ENCODE peak calls at places on chromosomes 7 and 10, in ten cellular contexts. H, K, C, R, U, Z, D, V, E and T are unnamed samples.

GRCh38 chr10:80356563-80356999 is at the start of the genes DYDC1 and DYDC2:
- DNase-seq in Z (peak; percentile 87), R (peak; percentile 67), U (peak; percentile 79), V (peak; percentile 54), E (peak; percentile 4), H (no peak), K (peak; percentile 84), D (no peak), C (peak; percentile 77), T (peak; percentile 45)

GRCh38 chr7:5514440-5515035 is 90.9 kb upstream of the TNRC18 start:
- DNase-seq in Z (no peak), V (no peak), K (no peak), E (no peak), U (no peak), R (no peak), D (no peak), H (no peak), C (no peak), T (no peak)

GRCh38 chr7:50502947-50503346 is 52.8 kb upstream of the FIGNL1 start:
- DNase-seq in U (no peak), E (no peak), K (no peak), R (no peak), Z (no peak), D (no peak), C (no peak), V (no peak), H (no peak), T (no peak)

GRCh38 chr10:110461088-110461487 is 36.6 kb upstream of the DUSP5 start:
- DNase-seq in K (no peak), H (no peak), U (no peak), Z (no peak), D (no peak), E (no peak), C (no peak), R (no peak), V (no peak), T (no peak)

GRCh38 chr10:44955408-44956070 is 4.1 kb upstream of the RASSF4 start:
- DNase-seq in D (no peak), K (no peak), V (no peak), E (no peak), H (no peak), C (peak; percentile 15), U (no peak), R (no peak), Z (no peak), T (no peak)

GRCh38 chr10:43892062-43892765 is 243.5 kb upstream of the ZNF32 start:
- DNase-seq in V (no peak), C (no peak), D (no peak), R (no peak), H (no peak), E (no peak), K (no peak), Z (no peak), U (no peak), T (no peak)

GRCh38 chr7:41710838-41711237 is 7.9 kb upstream of the INHBA start:
- DNase-seq in U (no peak), D (no peak), V (no peak), Z (no peak), K (no peak), C (no peak), E (no peak), H (no peak), R (no peak), T (no peak)

GRCh38 chr10:49353026-49353894 is 42.6 kb downstream of the DRGX start:
- DNase-seq in Z (no peak), V (no peak), K (no peak), D (no peak), U (no peak), C (no peak), H (no peak), E (no peak), R (no peak), T (no peak)

GRCh38 chr10:106555599-106555998 is 608.9 kb downstream of the SORCS1 start:
- DNase-seq in D (no peak), U (no peak), V (no peak), C (no peak), E (no peak), Z (no peak), K (peak; percentile 26), H (no peak), R (no peak), T (no peak)